ENCODE peak calls at places on chromosomes 2 and 18, in six cellular contexts. One of them, this sample, is unnamed.

GRCh38 chr2:222179592-222179991 is 119.2 kb downstream of the PAX3 start:
- DNase-seq in HepG2: no peak
- DNase-seq in K562: no peak
- DNase-seq in GM12878: no peak
- DNase-seq in H1: no peak
- DNase-seq in GM12891: no peak
- DNase-seq in this sample: no peak

GRCh38 chr2:229849073-229849472 is 72.7 kb downstream of the TRIP12 start:
- DNase-seq in HepG2: no peak
- DNase-seq in GM12891: no peak
- DNase-seq in H1: no peak
- DNase-seq in GM12878: no peak
- DNase-seq in K562: no peak
- DNase-seq in this sample: no peak

GRCh38 chr2:145200307-145200706 is 680.4 kb upstream of the ZEB2 start:
- DNase-seq in GM12878: no peak
- DNase-seq in GM12891: no peak
- DNase-seq in K562: no peak
- DNase-seq in H1: no peak
- DNase-seq in HepG2: no peak
- DNase-seq in this sample: no peak

GRCh38 chr2:27489118-27489497 is 435 bp downstream of the IFT172 start:
- DNase-seq in K562: peak
- DNase-seq in H1: no peak
- DNase-seq in GM12891: no peak
- DNase-seq in GM12878: no peak
- DNase-seq in HepG2: peak
- DNase-seq in this sample: no peak

GRCh38 chr2:128988326-128988725 is 669.7 kb upstream of the HS6ST1 start:
- DNase-seq in K562: no peak
- DNase-seq in H1: no peak
- DNase-seq in GM12891: no peak
- DNase-seq in HepG2: no peak
- DNase-seq in GM12878: no peak
- DNase-seq in this sample: no peak

GRCh38 chr2:53896864-53897263 is 37.1 kb upstream of the GPR75 start:
- DNase-seq in K562: no peak
- DNase-seq in GM12878: no peak
- DNase-seq in H1: no peak
- DNase-seq in GM12891: no peak
- DNase-seq in HepG2: peak
- DNase-seq in this sample: no peak

GRCh38 chr18:10142496-10143160 is 228.8 kb downstream of the VAPA start:
- DNase-seq in GM12891: no peak
- DNase-seq in GM12878: no peak
- DNase-seq in HepG2: no peak
- DNase-seq in H1: no peak
- DNase-seq in K562: no peak
- DNase-seq in this sample: no peak

GRCh38 chr2:168722592-168722991 is 79.8 kb upstream of the NOSTRIN start:
- DNase-seq in H1: no peak
- DNase-seq in K562: no peak
- DNase-seq in HepG2: no peak
- DNase-seq in GM12891: no peak
- DNase-seq in GM12878: no peak
- DNase-seq in this sample: no peak

GRCh38 chr2:79373359-79374115 is 139.3 kb upstream of the CTNNA2 start:
- DNase-seq in H1: no peak
- DNase-seq in GM12878: no peak
- DNase-seq in HepG2: no peak
- DNase-seq in K562: no peak
- DNase-seq in GM12891: no peak
- DNase-seq in this sample: no peak

GRCh38 chr2:240946046-240946445 is 39.9 kb downstream of the CROCC2 start:
- DNase-seq in K562: no peak
- DNase-seq in GM12891: no peak
- DNase-seq in H1: no peak
- DNase-seq in GM12878: no peak
- DNase-seq in HepG2: no peak
- DNase-seq in this sample: no peak

GRCh38 chr2:171810409-171810993 is 83.5 kb downstream of the SLC25A12 start:
- DNase-seq in GM12878: no peak
- DNase-seq in HepG2: no peak
- DNase-seq in K562: no peak
- DNase-seq in GM12891: no peak
- DNase-seq in H1: no peak
- DNase-seq in this sample: no peak

GRCh38 chr2:234464291-234464645 is 32.6 kb downstream of the ARL4C start:
- DNase-seq in GM12878: no peak
- DNase-seq in GM12891: no peak
- DNase-seq in HepG2: no peak
- DNase-seq in K562: no peak
- DNase-seq in H1: no peak
- DNase-seq in this sample: no peak

GRCh38 chr2:218645126-218645525 is 14.3 kb downstream of the ZNF142 start:
- DNase-seq in HepG2: no peak
- DNase-seq in GM12891: no peak
- DNase-seq in K562: no peak
- DNase-seq in GM12878: no peak
- DNase-seq in H1: no peak
- DNase-seq in this sample: no peak

GRCh38 chr2:215832791-215833190 is 180.6 kb downstream of the MREG start:
- DNase-seq in K562: no peak
- DNase-seq in GM12878: no peak
- DNase-seq in H1: no peak
- DNase-seq in GM12891: no peak
- DNase-seq in HepG2: peak
- DNase-seq in this sample: no peak

GRCh38 chr18:991441-991840 is 86.8 kb downstream of the ADCYAP1 start:
- DNase-seq in H1: no peak
- DNase-seq in GM12891: no peak
- DNase-seq in HepG2: no peak
- DNase-seq in GM12878: no peak
- DNase-seq in K562: no peak
- DNase-seq in this sample: no peak

GRCh38 chr2:43576983-43577892 is 18.6 kb downstream of the THADA start:
- DNase-seq in GM12891: no peak
- DNase-seq in GM12878: no peak
- DNase-seq in HepG2: peak
- DNase-seq in K562: peak
- DNase-seq in H1: no peak
- DNase-seq in this sample: no peak

GRCh38 chr2:201260302-201260800 is at the start of gene CASP8:
- DNase-seq in GM12878: no peak
- DNase-seq in HepG2: peak
- DNase-seq in K562: no peak
- DNase-seq in GM12891: no peak
- DNase-seq in H1: no peak
- DNase-seq in this sample: no peak
- TF ChIP-seq POLR2A in GM12878: peak
- TF ChIP-seq POLR2A in HepG2: peak
- TF ChIP-seq POLR2A in K562: peak
- TF ChIP-seq POLR2A in GM12891: peak
- TF ChIP-seq POLR2A in H1: no peak
- TF ChIP-seq POLR2A in this sample: peak

GRCh38 chr18:28287146-28287545 is 110.2 kb upstream of the CDH2 start:
- DNase-seq in GM12878: no peak
- DNase-seq in HepG2: no peak
- DNase-seq in GM12891: no peak
- DNase-seq in K562: no peak
- DNase-seq in H1: peak
- DNase-seq in this sample: no peak
- TF ChIP-seq TAF1 in GM12878: no peak
- TF ChIP-seq TAF1 in HepG2: no peak
- TF ChIP-seq TAF1 in GM12891: no peak
- TF ChIP-seq TAF1 in K562: no peak
- TF ChIP-seq TAF1 in H1: no peak
- TF ChIP-seq TAF1 in this sample: no peak

GRCh38 chr2:180520816-180521595 is 459.4 kb upstream of the UBE2E3 start:
- DNase-seq in HepG2: peak
- DNase-seq in GM12878: no peak
- DNase-seq in H1: no peak
- DNase-seq in K562: no peak
- DNase-seq in GM12891: no peak
- DNase-seq in this sample: no peak
- TF ChIP-seq POLR2AphosphoS5 in HepG2: no peak
- TF ChIP-seq POLR2AphosphoS5 in GM12878: no peak
- TF ChIP-seq POLR2AphosphoS5 in H1: no peak
- TF ChIP-seq POLR2AphosphoS5 in K562: no peak
- TF ChIP-seq POLR2AphosphoS5 in GM12891: no peak
- TF ChIP-seq POLR2AphosphoS5 in this sample: no peak

GRCh38 chr2:74414913-74415761 is 6.3 kb downstream of the C2orf81 start:
- DNase-seq in GM12878: no peak
- DNase-seq in GM12891: peak
- DNase-seq in K562: no peak
- DNase-seq in HepG2: no peak
- DNase-seq in H1: no peak
- DNase-seq in this sample: no peak
- TF ChIP-seq POLR2A in GM12878: no peak
- TF ChIP-seq POLR2A in GM12891: no peak
- TF ChIP-seq POLR2A in K562: no peak
- TF ChIP-seq POLR2A in HepG2: no peak
- TF ChIP-seq POLR2A in H1: no peak
- TF ChIP-seq POLR2A in this sample: no peak

GRCh38 chr18:64203295-64203694 is 54.4 kb upstream of the LINC00305 start:
- DNase-seq in H1: no peak
- DNase-seq in GM12891: no peak
- DNase-seq in K562: no peak
- DNase-seq in GM12878: no peak
- DNase-seq in HepG2: no peak
- DNase-seq in this sample: no peak
- TF ChIP-seq TAF1 in H1: no peak
- TF ChIP-seq TAF1 in GM12891: no peak
- TF ChIP-seq TAF1 in K562: no peak
- TF ChIP-seq TAF1 in GM12878: no peak
- TF ChIP-seq TAF1 in HepG2: no peak
- TF ChIP-seq TAF1 in this sample: no peak